ENCODE peak calls at places on chromosomes 7 and 10, in ten cellular contexts. Y is A549, M is uterus, O is spleen, V is sigmoid colon, G is HCT116, Z is right lobe of liver, I is breast epithelium, N is K562, W is IMR-90. E is an unnamed sample.

GRCh38 chr7:42244828-42245227 is 7.8 kb upstream of the GLI3 start:
- DNase-seq in I (no peak), V (no peak), O (no peak), Y (no peak), G (no peak), N (no peak), M (no peak), Z (no peak), W (peak; percentile 87), E (no peak)

GRCh38 chr7:139479620-139480019 is 3.9 kb downstream of the KLRG2 start:
- DNase-seq in Z (no peak), V (no peak), O (no peak), N (peak; percentile 22), Y (no peak), W (no peak), M (no peak), I (no peak), G (no peak), E (no peak)

GRCh38 chr10:28217848-28218247 is 85.0 kb downstream of the MPP7 start:
- DNase-seq in Y (no peak), W (peak; percentile 92), V (no peak), I (no peak), M (no peak), G (peak; percentile 96), N (no peak), O (no peak), Z (no peak), E (no peak)

GRCh38 chr10:17617031-17617911 is at the start of gene HACD1:
- DNase-seq in M (peak; percentile 48), Y (peak; percentile 82), Z (peak; percentile 67), I (peak; percentile 30), N (peak; percentile 91), V (peak; percentile 87), W (peak; percentile 75), O (peak; percentile 86), G (peak; percentile 59), E (peak; percentile 80)

GRCh38 chr7:35263396-35263795 is 9.5 kb upstream of the TBX20 start:
- DNase-seq in V (no peak), O (no peak), G (no peak), I (no peak), Y (no peak), W (no peak), N (no peak), M (no peak), Z (no peak), E (no peak)

GRCh38 chr7:11742496-11742895 is 89.5 kb downstream of the THSD7A start:
- DNase-seq in Y (no peak), M (no peak), Z (no peak), I (no peak), G (peak; percentile 7), V (no peak), W (no peak), N (no peak), O (no peak), E (no peak)

GRCh38 chr10:21927601-21928000 is 75.9 kb downstream of the DNAJC1 start:
- DNase-seq in W (peak; percentile 77), V (no peak), M (no peak), Z (no peak), N (no peak), G (no peak), Y (no peak), I (no peak), O (no peak), E (no peak)

GRCh38 chr7:74606101-74606908 is 51.2 kb upstream of the GTF2I start:
- DNase-seq in M (no peak), N (peak; percentile 25), O (peak; percentile 88), I (no peak), G (no peak), Z (peak; percentile 76), Y (no peak), V (peak; percentile 76), W (no peak), E (no peak)

GRCh38 chr7:44279731-44280505 is 45.5 kb downstream of the CAMK2B start:
- DNase-seq in V (peak; percentile 38), N (peak; percentile 40), W (no peak), I (no peak), M (peak; percentile 3), Z (peak; percentile 35), Y (no peak), G (no peak), O (peak; percentile 52), E (peak; percentile 53)

GRCh38 chr7:155741061-155741460 is 71.2 kb downstream of the SHH start:
- DNase-seq in V (no peak), I (no peak), N (no peak), M (no peak), Y (no peak), Z (no peak), W (no peak), O (no peak), G (no peak), E (no peak)

GRCh38 chr7:155889636-155890508 is 77.6 kb upstream of the SHH start:
- DNase-seq in Z (no peak), M (no peak), W (no peak), O (peak; percentile 78), G (no peak), N (no peak), Y (no peak), V (peak; percentile 52), I (no peak), E (peak; percentile 77)

GRCh38 chr10:6729071-6729773 is 149.1 kb upstream of the PRKCQ start:
- DNase-seq in M (no peak), Z (no peak), O (no peak), V (no peak), N (no peak), W (peak; percentile 82), Y (peak; percentile 62), G (no peak), I (no peak), E (no peak)

GRCh38 chr7:156617215-156617614 is 23.4 kb upstream of the RNF32 start:
- DNase-seq in V (no peak), N (no peak), Z (no peak), G (no peak), M (no peak), Y (no peak), W (no peak), I (no peak), O (no peak), E (no peak)

GRCh38 chr10:50416885-50417284 is 165.6 kb upstream of the ASAH2 start:
- DNase-seq in N (no peak), O (no peak), M (no peak), I (no peak), V (no peak), W (no peak), G (no peak), Z (no peak), Y (no peak), E (no peak)

GRCh38 chr7:13032524-13032923 is 345.1 kb downstream of the ARL4A start:
- DNase-seq in I (no peak), M (no peak), G (no peak), W (no peak), N (no peak), V (no peak), Z (no peak), O (no peak), Y (peak; percentile 43), E (no peak)

GRCh38 chr10:11610855-11611247 is 599 bp downstream of the USP6NL start:
- DNase-seq in V (peak; percentile 72), Z (peak; percentile 62), G (no peak), W (peak; percentile 37), O (no peak), Y (peak; percentile 40), M (peak; percentile 30), N (no peak), I (no peak), E (peak; percentile 72)

GRCh38 chr10:123212640-123213039 is 58.4 kb downstream of the BUB3 start:
- DNase-seq in I (no peak), G (no peak), W (no peak), Z (no peak), N (no peak), V (no peak), Y (no peak), O (no peak), M (no peak), E (no peak)

GRCh38 chr10:104146871-104147270 is 24.9 kb downstream of the SFR1 start:
- DNase-seq in W (no peak), G (no peak), I (no peak), M (no peak), V (no peak), N (no peak), O (no peak), Y (no peak), Z (no peak), E (no peak)

DNA sequence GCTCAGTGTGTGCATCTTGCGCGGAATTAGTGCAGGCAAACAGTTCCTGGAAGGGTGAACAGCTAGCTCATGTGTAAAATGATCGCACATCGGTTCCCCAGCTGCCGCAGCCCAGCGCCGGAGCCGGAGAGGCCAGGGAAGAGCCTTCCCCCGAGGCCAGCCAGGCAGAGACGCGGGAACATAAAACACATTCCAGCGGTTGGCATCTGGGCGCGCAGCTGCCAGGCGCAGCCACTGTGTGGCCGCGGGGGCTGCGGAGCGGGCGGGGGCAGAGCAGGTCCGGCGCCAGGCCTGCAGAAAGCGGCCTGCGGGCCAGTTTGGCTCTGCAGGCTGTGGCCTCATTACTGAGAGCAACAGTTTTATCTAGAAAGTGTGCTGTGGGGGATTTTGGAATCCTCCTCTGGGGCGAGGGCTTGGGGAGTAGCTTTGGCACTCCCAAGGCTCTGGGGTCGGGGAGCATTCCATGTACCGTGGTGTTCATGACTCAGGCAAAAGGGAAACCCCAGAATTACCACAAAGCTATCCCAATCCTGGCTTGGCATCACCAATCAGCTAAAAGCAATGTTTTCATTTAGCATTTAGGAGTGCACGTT is 74.3 kb downstream of the SAMD9 start:
- DNase-seq in Z (no peak), I (peak; percentile 22), W (peak; percentile 96), N (no peak), V (no peak), G (peak; percentile 32), Y (no peak), O (peak; percentile 58), M (no peak), E (no peak)
- H3K27ac ChIP-seq in Z (no peak overlapping the region), I (no peak overlapping the region), W (peak overlapping the region; percentile 81), N (no peak overlapping the region), V (no peak overlapping the region), G (no peak overlapping the region), Y (no peak overlapping the region), O (no peak overlapping the region), M (no peak overlapping the region), E (peak overlapping the region; percentile 34)

GRCh38 chr7:92528188-92528957 is at the start of the genes PEX1 and RBM48:
- DNase-seq in N (peak; percentile 94), I (peak; percentile 97), Z (peak; percentile 98), O (peak; percentile 97), Y (peak; percentile 99), M (peak; percentile 95), V (peak; percentile 98), G (peak; percentile 99), W (peak; percentile 99), E (peak; percentile 97)
- TF ChIP-seq POLR2A in N (peak; percentile 96), I (peak; percentile 41), Z (peak; percentile 48), O (no peak), Y (peak; percentile 56), M (peak; percentile 21), V (no peak), G (no peak), W (peak; percentile 89), E (peak; percentile 56)

GRCh38 chr7:158778476-158778875 is 50.8 kb downstream of the ESYT2 start:
- DNase-seq in I (no peak), V (no peak), N (no peak), Y (no peak), G (no peak), Z (no peak), W (peak; percentile 75), O (no peak), M (no peak), E (no peak)
- H3K27ac ChIP-seq in I (no peak overlapping the region), V (peak overlapping the region; percentile 89), N (no peak overlapping the region), Y (no peak overlapping the region), G (no peak overlapping the region), Z (no peak overlapping the region), W (no peak overlapping the region), O (no peak overlapping the region), M (no peak overlapping the region), E (no peak overlapping the region)

GRCh38 chr10:131980757-131981428 is 830 bp downstream of the BNIP3 start:
- DNase-seq in I (no peak), O (peak; percentile 83), W (no peak), G (no peak), Z (peak; percentile 80), M (no peak), V (peak; percentile 67), N (no peak), Y (no peak), E (no peak)
- TF ChIP-seq POLR2A in I (no peak), O (no peak), W (no peak), G (no peak), Z (peak; percentile 38), M (no peak), V (no peak), N (no peak), Y (no peak), E (no peak)